ENCODE peak calls at places on chromosomes 16 and 17, in seven cellular contexts. One of them, this sample, is unnamed.

GRCh38 chr17:79778504-79779087 is 648 bp downstream of the CBX2 start:
- DNase-seq in anterior cingulate cortex: no peak
- DNase-seq in heart left ventricle: no peak
- DNase-seq in B cell: peak
- DNase-seq in activated T-cell treated with anti-CD3 and anti-CD28 coated beads for 1 hour: no peak
- DNase-seq in EH: no peak
- DNase-seq in hypothalamus: no peak
- DNase-seq in this sample: no peak

GRCh38 chr16:69311533-69312388 is 611 bp downstream of the VPS4A start:
- DNase-seq in anterior cingulate cortex: peak
- DNase-seq in heart left ventricle: no peak
- DNase-seq in B cell: peak
- DNase-seq in activated T-cell treated with anti-CD3 and anti-CD28 coated beads for 1 hour: peak
- DNase-seq in EH: peak
- DNase-seq in hypothalamus: no peak
- DNase-seq in this sample: no peak

GRCh38 chr17:63414222-63414621 is 31.9 kb downstream of the CYB561 start:
- DNase-seq in anterior cingulate cortex: no peak
- DNase-seq in heart left ventricle: no peak
- DNase-seq in B cell: no peak
- DNase-seq in activated T-cell treated with anti-CD3 and anti-CD28 coated beads for 1 hour: no peak
- DNase-seq in EH: no peak
- DNase-seq in hypothalamus: no peak
- DNase-seq in this sample: no peak

GRCh38 chr17:32586666-32587065 is 99.9 kb downstream of the CDK5R1 start:
- DNase-seq in anterior cingulate cortex: no peak
- DNase-seq in heart left ventricle: no peak
- DNase-seq in B cell: no peak
- DNase-seq in activated T-cell treated with anti-CD3 and anti-CD28 coated beads for 1 hour: no peak
- DNase-seq in EH: peak
- DNase-seq in hypothalamus: no peak
- DNase-seq in this sample: no peak

GRCh38 chr16:12126091-12126806 is 149.7 kb downstream of the SNX29 start:
- DNase-seq in anterior cingulate cortex: no peak
- DNase-seq in heart left ventricle: no peak
- DNase-seq in B cell: no peak
- DNase-seq in activated T-cell treated with anti-CD3 and anti-CD28 coated beads for 1 hour: no peak
- DNase-seq in EH: no peak
- DNase-seq in hypothalamus: no peak
- DNase-seq in this sample: no peak

GRCh38 chr17:63382826-63383225 is 63.3 kb downstream of the CYB561 start:
- DNase-seq in anterior cingulate cortex: no peak
- DNase-seq in heart left ventricle: no peak
- DNase-seq in B cell: no peak
- DNase-seq in activated T-cell treated with anti-CD3 and anti-CD28 coated beads for 1 hour: no peak
- DNase-seq in EH: peak
- DNase-seq in hypothalamus: no peak
- DNase-seq in this sample: no peak

GRCh38 chr17:39632153-39632941 is 4.6 kb upstream of the STARD3 start:
- DNase-seq in anterior cingulate cortex: peak
- DNase-seq in heart left ventricle: no peak
- DNase-seq in B cell: no peak
- DNase-seq in activated T-cell treated with anti-CD3 and anti-CD28 coated beads for 1 hour: no peak
- DNase-seq in EH: no peak
- DNase-seq in hypothalamus: peak
- DNase-seq in this sample: peak

GRCh38 chr16:22206847-22207714 is 1.0 kb downstream of the EEF2K start:
- DNase-seq in anterior cingulate cortex: peak
- DNase-seq in heart left ventricle: peak
- DNase-seq in B cell: peak
- DNase-seq in activated T-cell treated with anti-CD3 and anti-CD28 coated beads for 1 hour: no peak
- DNase-seq in EH: peak
- DNase-seq in hypothalamus: peak
- DNase-seq in this sample: peak

GRCh38 chr17:80252871-80253270 is 7.8 kb upstream of the RNF213 start:
- DNase-seq in anterior cingulate cortex: no peak
- DNase-seq in heart left ventricle: no peak
- DNase-seq in B cell: peak
- DNase-seq in activated T-cell treated with anti-CD3 and anti-CD28 coated beads for 1 hour: peak
- DNase-seq in EH: no peak
- DNase-seq in hypothalamus: no peak
- DNase-seq in this sample: no peak

GRCh38 chr17:15651583-15652110 is 32.1 kb upstream of the FBXW10B start:
- DNase-seq in anterior cingulate cortex: peak
- DNase-seq in heart left ventricle: peak
- DNase-seq in B cell: no peak
- DNase-seq in activated T-cell treated with anti-CD3 and anti-CD28 coated beads for 1 hour: no peak
- DNase-seq in EH: peak
- DNase-seq in hypothalamus: peak
- DNase-seq in this sample: peak

GRCh38 chr16:86590501-86591144 is 12.3 kb downstream of the FOXL1 start:
- DNase-seq in anterior cingulate cortex: no peak
- DNase-seq in heart left ventricle: no peak
- DNase-seq in B cell: no peak
- DNase-seq in activated T-cell treated with anti-CD3 and anti-CD28 coated beads for 1 hour: no peak
- DNase-seq in EH: peak
- DNase-seq in hypothalamus: no peak
- DNase-seq in this sample: no peak

GRCh38 chr17:40025991-40026815 is 11.0 kb downstream of the CSF3 start:
- DNase-seq in anterior cingulate cortex: no peak
- DNase-seq in heart left ventricle: no peak
- DNase-seq in B cell: no peak
- DNase-seq in activated T-cell treated with anti-CD3 and anti-CD28 coated beads for 1 hour: peak
- DNase-seq in EH: peak
- DNase-seq in hypothalamus: no peak
- DNase-seq in this sample: no peak

GRCh38 chr17:76547183-76547641 is 7.4 kb downstream of the PRCD start:
- DNase-seq in anterior cingulate cortex: peak
- DNase-seq in heart left ventricle: peak
- DNase-seq in B cell: peak
- DNase-seq in activated T-cell treated with anti-CD3 and anti-CD28 coated beads for 1 hour: peak
- DNase-seq in EH: peak
- DNase-seq in hypothalamus: peak
- DNase-seq in this sample: peak

GRCh38 chr17:64741038-64741641 is 79.0 kb upstream of the SMURF2 start:
- DNase-seq in anterior cingulate cortex: peak
- DNase-seq in heart left ventricle: peak
- DNase-seq in B cell: no peak
- DNase-seq in activated T-cell treated with anti-CD3 and anti-CD28 coated beads for 1 hour: no peak
- DNase-seq in EH: peak
- DNase-seq in hypothalamus: peak
- DNase-seq in this sample: peak

GRCh38 chr16:16042076-16042475 is 92.7 kb downstream of the ABCC1 start:
- DNase-seq in anterior cingulate cortex: peak
- DNase-seq in heart left ventricle: peak
- DNase-seq in B cell: no peak
- DNase-seq in activated T-cell treated with anti-CD3 and anti-CD28 coated beads for 1 hour: no peak
- DNase-seq in EH: peak
- DNase-seq in hypothalamus: no peak
- DNase-seq in this sample: no peak

GRCh38 chr17:77696720-77697460 is 261.6 kb upstream of the TNRC6C start:
- DNase-seq in anterior cingulate cortex: peak
- DNase-seq in heart left ventricle: no peak
- DNase-seq in B cell: no peak
- DNase-seq in activated T-cell treated with anti-CD3 and anti-CD28 coated beads for 1 hour: no peak
- DNase-seq in EH: no peak
- DNase-seq in hypothalamus: peak
- DNase-seq in this sample: no peak

GRCh38 chr17:35801583-35802224 is 6.3 kb upstream of the MMP28 start:
- DNase-seq in anterior cingulate cortex: peak
- DNase-seq in heart left ventricle: peak
- DNase-seq in B cell: peak
- DNase-seq in activated T-cell treated with anti-CD3 and anti-CD28 coated beads for 1 hour: no peak
- DNase-seq in EH: peak
- DNase-seq in hypothalamus: peak
- DNase-seq in this sample: peak

GRCh38 chr17:44956998-44957981 is 9.7 kb upstream of the KIF18B start:
- DNase-seq in anterior cingulate cortex: peak
- DNase-seq in heart left ventricle: no peak
- DNase-seq in B cell: no peak
- DNase-seq in activated T-cell treated with anti-CD3 and anti-CD28 coated beads for 1 hour: no peak
- DNase-seq in EH: no peak
- DNase-seq in hypothalamus: peak
- DNase-seq in this sample: no peak

GRCh38 chr17:68019336-68019674 is 16.2 kb upstream of the KPNA2 start:
- DNase-seq in anterior cingulate cortex: no peak
- DNase-seq in heart left ventricle: no peak
- DNase-seq in B cell: no peak
- DNase-seq in activated T-cell treated with anti-CD3 and anti-CD28 coated beads for 1 hour: no peak
- DNase-seq in EH: no peak
- DNase-seq in hypothalamus: no peak
- DNase-seq in this sample: no peak

GRCh38 chr17:79747508-79748295 is 17.0 kb downstream of the ENPP7 start:
- DNase-seq in anterior cingulate cortex: peak
- DNase-seq in heart left ventricle: no peak
- DNase-seq in B cell: peak
- DNase-seq in activated T-cell treated with anti-CD3 and anti-CD28 coated beads for 1 hour: no peak
- DNase-seq in EH: no peak
- DNase-seq in hypothalamus: no peak
- DNase-seq in this sample: no peak

GRCh38 chr16:85420501-85421337 is 192.4 kb upstream of the GSE1 start:
- DNase-seq in anterior cingulate cortex: no peak
- DNase-seq in heart left ventricle: peak
- DNase-seq in B cell: peak
- DNase-seq in activated T-cell treated with anti-CD3 and anti-CD28 coated beads for 1 hour: peak
- DNase-seq in EH: peak
- DNase-seq in hypothalamus: no peak
- DNase-seq in this sample: no peak

GRCh38 chr16:694187-694862 is 4.1 kb upstream of the WDR24 start:
- DNase-seq in anterior cingulate cortex: no peak
- DNase-seq in heart left ventricle: no peak
- DNase-seq in B cell: no peak
- DNase-seq in activated T-cell treated with anti-CD3 and anti-CD28 coated beads for 1 hour: no peak
- DNase-seq in EH: no peak
- DNase-seq in hypothalamus: no peak
- DNase-seq in this sample: no peak

GRCh38 chr17:15649861-15650391 is 30.4 kb upstream of the FBXW10B start:
- DNase-seq in anterior cingulate cortex: no peak
- DNase-seq in heart left ventricle: peak
- DNase-seq in B cell: no peak
- DNase-seq in activated T-cell treated with anti-CD3 and anti-CD28 coated beads for 1 hour: no peak
- DNase-seq in EH: peak
- DNase-seq in hypothalamus: no peak
- DNase-seq in this sample: no peak

GRCh38 chr17:81312624-81313325 is 17.7 kb upstream of the SLC38A10 start:
- DNase-seq in anterior cingulate cortex: no peak
- DNase-seq in heart left ventricle: no peak
- DNase-seq in B cell: no peak
- DNase-seq in activated T-cell treated with anti-CD3 and anti-CD28 coated beads for 1 hour: no peak
- DNase-seq in EH: no peak
- DNase-seq in hypothalamus: no peak
- DNase-seq in this sample: no peak

GRCh38 chr17:7220593-7221280 is 999 bp downstream of the ACADVL start:
- DNase-seq in anterior cingulate cortex: peak
- DNase-seq in heart left ventricle: peak
- DNase-seq in B cell: peak
- DNase-seq in activated T-cell treated with anti-CD3 and anti-CD28 coated beads for 1 hour: peak
- DNase-seq in EH: peak
- DNase-seq in hypothalamus: no peak
- DNase-seq in this sample: no peak

GRCh38 chr17:6496636-6497441 is 52.6 kb downstream of the PIMREG start:
- DNase-seq in anterior cingulate cortex: peak
- DNase-seq in heart left ventricle: no peak
- DNase-seq in B cell: no peak
- DNase-seq in activated T-cell treated with anti-CD3 and anti-CD28 coated beads for 1 hour: no peak
- DNase-seq in EH: no peak
- DNase-seq in hypothalamus: no peak
- DNase-seq in this sample: no peak

GRCh38 chr17:48625502-48626201 is 506 bp downstream of the HOXB9 start:
- DNase-seq in anterior cingulate cortex: no peak
- DNase-seq in heart left ventricle: no peak
- DNase-seq in B cell: peak
- DNase-seq in activated T-cell treated with anti-CD3 and anti-CD28 coated beads for 1 hour: no peak
- DNase-seq in EH: no peak
- DNase-seq in hypothalamus: no peak
- DNase-seq in this sample: no peak